ENCODE peak calls at places on chromosomes 6 and 20, in nine cellular contexts. T, B, E, K, D, H, S, G and V are unnamed samples.

GRCh38 chr6:31877651-31878161 is 1.1 kb downstream of the SLC44A4 start:
- DNase-seq in T (no peak), B (no peak), E (peak), K (no peak), D (no peak), H (no peak), S (no peak), G (peak), V (no peak)

GRCh38 chr6:15912505-15912767 is 216.4 kb upstream of the MYLIP start:
- DNase-seq in T (no peak), B (no peak), E (no peak), K (no peak), D (no peak), H (no peak), S (no peak), G (no peak), V (no peak)

GRCh38 chr20:58212636-58213035 is 15.8 kb downstream of the ANKRD60 start:
- DNase-seq in T (no peak), B (no peak), E (no peak), K (no peak), D (no peak), H (no peak), S (no peak), G (no peak), V (no peak)

GRCh38 chr20:45300961-45301360 is 5.7 kb upstream of the RBPJL start:
- DNase-seq in T (peak), B (no peak), E (no peak), K (no peak), D (no peak), H (peak), S (no peak), G (peak), V (peak)

GRCh38 chr20:47274449-47275108 is 81.9 kb downstream of the ZMYND8 start:
- DNase-seq in T (peak), B (no peak), E (no peak), K (no peak), D (no peak), H (no peak), S (no peak), G (no peak), V (peak)

GRCh38 chr6:111724039-111724438 is 118.4 kb upstream of the TRAF3IP2 start:
- DNase-seq in T (no peak), B (no peak), E (no peak), K (no peak), D (no peak), H (no peak), S (no peak), G (no peak), V (no peak)

GRCh38 chr6:12298017-12298958 is 8.1 kb downstream of the EDN1 start:
- DNase-seq in T (no peak), B (no peak), E (no peak), K (no peak), D (no peak), H (no peak), S (no peak), G (no peak), V (no peak)

GRCh38 chr6:119313937-119314893 is 35.3 kb downstream of the MAN1A1 start:
- DNase-seq in T (peak), B (no peak), E (no peak), K (no peak), D (no peak), H (no peak), S (peak), G (no peak), V (no peak)

GRCh38 chr20:61683721-61684120 is 382.0 kb downstream of the TAF4 start:
- DNase-seq in T (no peak), B (no peak), E (no peak), K (no peak), D (no peak), H (no peak), S (no peak), G (no peak), V (no peak)

GRCh38 chr6:1396952-1397868 is 7.8 kb downstream of the FOXF2 start:
- DNase-seq in T (peak), B (peak), E (peak), K (peak), D (peak), H (peak), S (peak), G (peak), V (peak)

GRCh38 chr6:126143650-126144260 is 157.4 kb downstream of the TRMT11 start:
- DNase-seq in T (no peak), B (no peak), E (no peak), K (no peak), D (no peak), H (no peak), S (no peak), G (no peak), V (no peak)